ENCODE peak calls at places on chromosomes 6 and 20, in five cellular contexts. One of them, this sample, is unnamed.

GRCh38 chr6:4482461-4482860 is 293.7 kb upstream of the CDYL start:
- DNase-seq in NCI-H460: no peak
- DNase-seq in epithelial cell of proximal tubule: no peak
- DNase-seq in RCC 7860: no peak
- DNase-seq in activated effector memory CD4-positive, alpha-beta T cell treated with Interleukin-2 at 50 U/mL for 16 hours: no peak
- DNase-seq in this sample: no peak

GRCh38 chr6:74939309-74939708 is 266.5 kb downstream of the COL12A1 start:
- DNase-seq in NCI-H460: no peak
- DNase-seq in RCC 7860: no peak
- DNase-seq in activated effector memory CD4-positive, alpha-beta T cell treated with Interleukin-2 at 50 U/mL for 16 hours: no peak
- DNase-seq in epithelial cell of proximal tubule: no peak
- DNase-seq in this sample: no peak

GRCh38 chr6:52360028-52360427 is 1.9 kb upstream of the PAQR8 start:
- DNase-seq in RCC 7860: no peak
- DNase-seq in epithelial cell of proximal tubule: no peak
- DNase-seq in NCI-H460: no peak
- DNase-seq in activated effector memory CD4-positive, alpha-beta T cell treated with Interleukin-2 at 50 U/mL for 16 hours: no peak
- DNase-seq in this sample: no peak

GRCh38 chr6:105568751-105569150 is 165.9 kb upstream of the PREP start:
- DNase-seq in activated effector memory CD4-positive, alpha-beta T cell treated with Interleukin-2 at 50 U/mL for 16 hours: no peak
- DNase-seq in RCC 7860: no peak
- DNase-seq in NCI-H460: no peak
- DNase-seq in epithelial cell of proximal tubule: no peak
- DNase-seq in this sample: no peak

GRCh38 chr6:159830481-159831372 is 30.7 kb downstream of the PNLDC1 start:
- DNase-seq in NCI-H460: no peak
- DNase-seq in RCC 7860: no peak
- DNase-seq in activated effector memory CD4-positive, alpha-beta T cell treated with Interleukin-2 at 50 U/mL for 16 hours: no peak
- DNase-seq in epithelial cell of proximal tubule: no peak
- DNase-seq in this sample: no peak

GRCh38 chr6:35016417-35017221 is 124.5 kb downstream of the TCP11 start:
- DNase-seq in activated effector memory CD4-positive, alpha-beta T cell treated with Interleukin-2 at 50 U/mL for 16 hours: no peak
- DNase-seq in NCI-H460: no peak
- DNase-seq in RCC 7860: no peak
- DNase-seq in epithelial cell of proximal tubule: no peak
- DNase-seq in this sample: no peak

GRCh38 chr6:23905301-23905700 is 220.7 kb upstream of the NRSN1 start:
- DNase-seq in RCC 7860: no peak
- DNase-seq in NCI-H460: no peak
- DNase-seq in epithelial cell of proximal tubule: no peak
- DNase-seq in activated effector memory CD4-positive, alpha-beta T cell treated with Interleukin-2 at 50 U/mL for 16 hours: no peak
- DNase-seq in this sample: no peak

GRCh38 chr6:139370047-139370706 is 4.3 kb downstream of the CITED2 start:
- DNase-seq in RCC 7860: peak; percentile 42
- DNase-seq in NCI-H460: no peak
- DNase-seq in epithelial cell of proximal tubule: peak; percentile 54
- DNase-seq in activated effector memory CD4-positive, alpha-beta T cell treated with Interleukin-2 at 50 U/mL for 16 hours: no peak
- DNase-seq in this sample: no peak

GRCh38 chr6:89984926-89985743 is 90.9 kb downstream of the GJA10 start:
- DNase-seq in activated effector memory CD4-positive, alpha-beta T cell treated with Interleukin-2 at 50 U/mL for 16 hours: no peak
- DNase-seq in epithelial cell of proximal tubule: no peak
- DNase-seq in NCI-H460: no peak
- DNase-seq in RCC 7860: peak; percentile 22
- DNase-seq in this sample: peak; percentile 62

GRCh38 chr6:107121964-107122495 is 6.7 kb upstream of the BEND3 start:
- DNase-seq in RCC 7860: no peak
- DNase-seq in NCI-H460: no peak
- DNase-seq in epithelial cell of proximal tubule: no peak
- DNase-seq in activated effector memory CD4-positive, alpha-beta T cell treated with Interleukin-2 at 50 U/mL for 16 hours: no peak
- DNase-seq in this sample: no peak

GRCh38 chr6:160455484-160456213 is 107.5 kb downstream of the SLC22A3 start:
- DNase-seq in activated effector memory CD4-positive, alpha-beta T cell treated with Interleukin-2 at 50 U/mL for 16 hours: peak; percentile 57
- DNase-seq in epithelial cell of proximal tubule: no peak
- DNase-seq in RCC 7860: peak; percentile 21
- DNase-seq in NCI-H460: peak; percentile 30
- DNase-seq in this sample: peak; percentile 32

GRCh38 chr6:94859924-94860323 is 717.4 kb upstream of the MANEA start:
- DNase-seq in epithelial cell of proximal tubule: no peak
- DNase-seq in NCI-H460: no peak
- DNase-seq in activated effector memory CD4-positive, alpha-beta T cell treated with Interleukin-2 at 50 U/mL for 16 hours: no peak
- DNase-seq in RCC 7860: no peak
- DNase-seq in this sample: no peak

GRCh38 chr6:28907394-28907793 is 16.4 kb downstream of the TRIM27 start:
- DNase-seq in RCC 7860: no peak
- DNase-seq in activated effector memory CD4-positive, alpha-beta T cell treated with Interleukin-2 at 50 U/mL for 16 hours: no peak
- DNase-seq in epithelial cell of proximal tubule: no peak
- DNase-seq in NCI-H460: no peak
- DNase-seq in this sample: no peak

GRCh38 chr6:35765739-35766138 is 10.7 kb upstream of the CLPSL2 start:
- DNase-seq in RCC 7860: no peak
- DNase-seq in NCI-H460: no peak
- DNase-seq in activated effector memory CD4-positive, alpha-beta T cell treated with Interleukin-2 at 50 U/mL for 16 hours: no peak
- DNase-seq in epithelial cell of proximal tubule: no peak
- DNase-seq in this sample: no peak

GRCh38 chr6:135358907-135359459 is 138.6 kb downstream of the AHI1 start:
- DNase-seq in activated effector memory CD4-positive, alpha-beta T cell treated with Interleukin-2 at 50 U/mL for 16 hours: no peak
- DNase-seq in NCI-H460: no peak
- DNase-seq in epithelial cell of proximal tubule: no peak
- DNase-seq in RCC 7860: no peak
- DNase-seq in this sample: no peak

GRCh38 chr6:158996863-158997262 is 3.1 kb downstream of the RSPH3 start:
- DNase-seq in activated effector memory CD4-positive, alpha-beta T cell treated with Interleukin-2 at 50 U/mL for 16 hours: no peak
- DNase-seq in epithelial cell of proximal tubule: no peak
- DNase-seq in RCC 7860: no peak
- DNase-seq in NCI-H460: no peak
- DNase-seq in this sample: no peak

GRCh38 chr20:62381202-62381797 is 5.6 kb upstream of the RPS21 start:
- DNase-seq in activated effector memory CD4-positive, alpha-beta T cell treated with Interleukin-2 at 50 U/mL for 16 hours: no peak
- DNase-seq in RCC 7860: peak; percentile 89
- DNase-seq in epithelial cell of proximal tubule: no peak
- DNase-seq in NCI-H460: no peak
- DNase-seq in this sample: no peak

GRCh38 chr6:137148291-137149076 is 25.0 kb downstream of the IL22RA2 start:
- DNase-seq in epithelial cell of proximal tubule: peak; percentile 73
- DNase-seq in RCC 7860: no peak
- DNase-seq in NCI-H460: peak; percentile 40
- DNase-seq in activated effector memory CD4-positive, alpha-beta T cell treated with Interleukin-2 at 50 U/mL for 16 hours: no peak
- DNase-seq in this sample: no peak

GRCh38 chr6:5173862-5174643 is 86.7 kb downstream of the LYRM4 start:
- DNase-seq in NCI-H460: no peak
- DNase-seq in activated effector memory CD4-positive, alpha-beta T cell treated with Interleukin-2 at 50 U/mL for 16 hours: peak; percentile 26
- DNase-seq in RCC 7860: no peak
- DNase-seq in epithelial cell of proximal tubule: no peak
- DNase-seq in this sample: no peak

GRCh38 chr6:140921366-140922226 is 1211.1 kb upstream of the GJE1 start:
- DNase-seq in NCI-H460: peak; percentile 48
- DNase-seq in RCC 7860: peak; percentile 76
- DNase-seq in activated effector memory CD4-positive, alpha-beta T cell treated with Interleukin-2 at 50 U/mL for 16 hours: no peak
- DNase-seq in epithelial cell of proximal tubule: peak; percentile 76
- DNase-seq in this sample: no peak

GRCh38 chr6:2783188-2783957 is 18.2 kb downstream of the WRNIP1 start:
- DNase-seq in activated effector memory CD4-positive, alpha-beta T cell treated with Interleukin-2 at 50 U/mL for 16 hours: no peak
- DNase-seq in epithelial cell of proximal tubule: no peak
- DNase-seq in RCC 7860: no peak
- DNase-seq in NCI-H460: no peak
- DNase-seq in this sample: no peak

GRCh38 chr6:170174771-170175643 is 115.9 kb downstream of the DLL1 start:
- DNase-seq in RCC 7860: no peak
- DNase-seq in NCI-H460: no peak
- DNase-seq in activated effector memory CD4-positive, alpha-beta T cell treated with Interleukin-2 at 50 U/mL for 16 hours: no peak
- DNase-seq in epithelial cell of proximal tubule: no peak
- DNase-seq in this sample: no peak

GRCh38 chr6:25404693-25405169 is 125.6 kb downstream of the CARMIL1 start:
- DNase-seq in activated effector memory CD4-positive, alpha-beta T cell treated with Interleukin-2 at 50 U/mL for 16 hours: peak; percentile 24
- DNase-seq in RCC 7860: no peak
- DNase-seq in epithelial cell of proximal tubule: no peak
- DNase-seq in NCI-H460: no peak
- DNase-seq in this sample: peak; percentile 23

GRCh38 chr20:58883243-58883691 is 30.8 kb downstream of the GNAS start:
- DNase-seq in NCI-H460: no peak
- DNase-seq in epithelial cell of proximal tubule: no peak
- DNase-seq in RCC 7860: no peak
- DNase-seq in activated effector memory CD4-positive, alpha-beta T cell treated with Interleukin-2 at 50 U/mL for 16 hours: no peak
- DNase-seq in this sample: no peak

GRCh38 chr6:133637874-133638273 is 251.0 kb upstream of the TCF21 start:
- DNase-seq in RCC 7860: no peak
- DNase-seq in NCI-H460: no peak
- DNase-seq in epithelial cell of proximal tubule: no peak
- DNase-seq in activated effector memory CD4-positive, alpha-beta T cell treated with Interleukin-2 at 50 U/mL for 16 hours: no peak
- DNase-seq in this sample: no peak

This sample was measured in caudate nucleus.